ENCODE peak calls at places on chromosome X, in four cellular contexts. X, A, P and R are unnamed samples.

GRCh38 chrX:108396188-108396885 is 41.9 kb downstream of the COL4A6 start:
- DNase-seq in X (peak; percentile 13), A (no peak), P (no peak), R (peak; percentile 28)

GRCh38 chrX:7926501-7926900 is 712 bp downstream of the PNPLA4 start:
- DNase-seq in A (no peak), X (peak; percentile 6), P (no peak), R (no peak)

GRCh38 chrX:112997991-112998390 is 157.4 kb upstream of the AMOT start:
- DNase-seq in X (no peak), A (no peak), P (no peak), R (no peak)

GRCh38 chrX:41946973-41947612 is 23.7 kb upstream of the CASK start:
- DNase-seq in X (no peak), P (no peak), A (no peak), R (no peak)

GRCh38 chrX:108443065-108443464 is 3.4 kb downstream of the COL4A5 start:
- DNase-seq in P (no peak), X (no peak), A (no peak), R (no peak)

GRCh38 chrX:24471808-24472207 is 6.7 kb downstream of the PDK3 start:
- DNase-seq in A (no peak), X (no peak), P (no peak), R (no peak)

GRCh38 chrX:44431206-44431605 is 87.7 kb upstream of the EFHC2 start:
- DNase-seq in A (no peak), X (no peak), P (no peak), R (no peak)

GRCh38 chrX:13540602-13541001 is 28.8 kb upstream of the EGFL6 start:
- DNase-seq in P (no peak), X (no peak), A (no peak), R (no peak)

GRCh38 chrX:108186811-108187210 is 95.2 kb downstream of the ATG4A start:
- DNase-seq in P (no peak), X (peak; percentile 80), A (no peak), R (no peak)

GRCh38 chrX:10512258-10512657 is 108.1 kb downstream of the MID1 start:
- DNase-seq in A (no peak), X (peak; percentile 51), P (no peak), R (no peak)

GRCh38 chrX:130145123-130145522 is 20.5 kb downstream of the AIFM1 start:
- DNase-seq in P (no peak), X (no peak), A (no peak), R (no peak)

GRCh38 chrX:6448003-6448402 is 86.9 kb downstream of the VCX3A start:
- DNase-seq in A (no peak), P (no peak), X (no peak), R (no peak)

GRCh38 chrX:154452823-154453222 is 5.3 kb upstream of the PLXNA3 start:
- DNase-seq in X (no peak), P (no peak), A (no peak), R (no peak)

GRCh38 chrX:70477734-70478075 is 33.1 kb downstream of the DLG3 start:
- DNase-seq in A (no peak), X (no peak), P (no peak), R (no peak)
- H3K4me3 ChIP-seq in A (no peak overlapping the region), X (no peak overlapping the region), P (no peak overlapping the region), R (no peak overlapping the region)

GRCh38 chrX:124619710-124620109 is 273.3 kb downstream of the SH2D1A start:
- DNase-seq in A (no peak), P (no peak), X (no peak), R (no peak)
- H3K4me3 ChIP-seq in A (no peak overlapping the region), P (no peak overlapping the region), X (no peak overlapping the region), R (no peak overlapping the region)

GRCh38 chrX:482192-482701 is 95.5 kb upstream of the PPP2R3B start:
- DNase-seq in A (no peak), X (no peak), P (no peak), R (no peak)
- H3K4me3 ChIP-seq in A (no peak overlapping the region), X (no peak overlapping the region), P (no peak overlapping the region), R (no peak overlapping the region)

GRCh38 chrX:3044196-3044595 is 2.9 kb downstream of the ARSF start:
- DNase-seq in P (no peak), X (no peak), A (no peak), R (no peak)

GRCh38 chrX:3044671-3045070 is 3.4 kb downstream of the ARSF start:
- DNase-seq in A (no peak), X (no peak), P (no peak), R (no peak)

GRCh38 chrX:3046253-3046909 is 5.1 kb downstream of the ARSF start:
- DNase-seq in P (no peak), X (peak; percentile 1), A (no peak), R (no peak)
- H3K4me3 ChIP-seq in P (no peak overlapping the region), X (no peak overlapping the region), A (no peak overlapping the region), R (no peak overlapping the region)

GRCh38 chrX:104137496-104137895 is 19.3 kb downstream of the SLC25A53 start:
- DNase-seq in A (no peak), P (no peak), X (peak; percentile 28), R (no peak)

GRCh38 chrX:104134583-104135261 is 22.1 kb downstream of the SLC25A53 start:
- DNase-seq in X (no peak), A (no peak), P (no peak), R (no peak)

GRCh38 chrX:104135677-104136076 is 21.1 kb downstream of the SLC25A53 start:
- DNase-seq in X (peak; percentile 27), P (no peak), A (no peak), R (no peak)

GRCh38 chrX:104141087-104141760 is 15.6 kb downstream of the SLC25A53 start:
- DNase-seq in A (no peak), P (no peak), X (no peak), R (no peak)

DNA sequence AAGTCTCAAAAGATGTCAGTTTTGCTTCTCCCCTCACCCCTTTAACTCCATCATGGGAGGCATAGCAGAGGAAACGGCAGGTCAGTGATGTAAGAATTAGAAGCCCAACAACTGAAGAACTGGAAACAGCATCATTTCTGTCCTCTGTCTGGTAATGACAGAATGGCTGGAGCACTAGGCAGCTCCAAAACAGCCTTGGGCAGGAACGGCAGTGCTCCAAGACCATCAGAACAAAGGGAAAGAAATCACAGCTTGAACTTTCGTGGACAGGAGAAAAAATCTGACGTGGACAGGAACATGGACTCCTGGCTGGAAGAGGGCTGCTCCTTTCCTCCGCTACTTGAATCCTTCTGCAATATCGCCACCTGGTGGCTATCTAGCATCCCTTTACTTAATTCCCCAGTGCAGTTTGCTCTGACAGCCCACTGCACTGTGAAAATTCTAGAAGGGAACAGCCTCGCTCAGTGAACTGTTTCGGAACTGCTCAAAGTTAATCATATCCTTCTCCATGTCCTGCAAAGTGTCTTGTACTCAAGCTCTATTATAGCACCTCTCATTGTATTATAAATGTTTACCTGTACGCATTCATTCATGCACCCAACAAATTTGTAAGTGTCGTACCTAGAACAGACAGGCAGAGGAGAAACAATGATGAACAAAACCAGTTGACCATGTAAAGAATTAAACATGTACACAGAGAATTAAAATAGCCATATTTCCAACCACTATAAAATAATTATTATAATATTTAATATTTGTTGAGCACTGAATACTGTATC is 20.4 kb downstream of the SLC25A53 start:
- DNase-seq in P (peak; percentile 89), A (no peak), X (peak; percentile 95), R (peak; percentile 57)
- H3K4me3 ChIP-seq in P (peak overlapping the region; percentile 40), A (peak overlapping the region; percentile 37), X (peak overlapping the region; percentile 67), R (no peak overlapping the region)

GRCh38 chrX:2705461-2705860 is 14.4 kb downstream of the CD99 start:
- DNase-seq in X (no peak), A (no peak), P (no peak), R (no peak)
- H3K4me3 ChIP-seq in X (no peak overlapping the region), A (no peak overlapping the region), P (no peak overlapping the region), R (no peak overlapping the region)

DNA sequence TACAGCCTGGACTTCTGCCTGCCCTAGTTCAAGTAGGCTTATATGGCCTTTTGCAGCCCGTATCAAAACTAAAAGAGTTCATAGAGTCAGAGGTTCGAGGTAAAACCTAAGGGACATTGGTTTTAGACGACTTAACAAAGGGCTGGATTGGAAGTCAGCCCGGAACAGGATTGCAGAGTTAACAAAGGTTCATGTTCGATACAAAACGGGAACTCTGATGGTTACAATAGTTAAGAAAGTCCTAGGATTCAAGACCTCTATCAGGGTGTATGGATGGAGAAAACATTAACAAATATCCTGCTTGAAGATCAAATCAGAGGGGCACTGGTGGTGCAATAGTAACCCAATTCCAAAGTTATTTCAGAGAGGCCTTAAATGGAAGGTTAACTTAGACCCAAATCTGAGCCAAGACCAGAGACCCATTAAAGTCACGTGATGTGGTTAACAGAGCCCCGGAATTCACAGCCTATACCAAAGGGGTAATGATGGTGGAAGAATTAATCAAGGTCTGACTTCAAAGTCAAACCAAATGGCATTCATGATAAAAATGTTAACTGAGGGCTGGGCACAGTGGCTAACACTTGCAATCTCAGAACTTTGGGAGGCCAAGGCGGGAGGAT is 656 bp upstream of the ZNF630 start:
- DNase-seq in P (no peak), A (no peak), X (no peak), R (no peak)
- H3K4me3 ChIP-seq in P (peak overlapping the region; percentile 61), A (peak overlapping the region; percentile 67), X (no peak overlapping the region), R (no peak overlapping the region)

DNA sequence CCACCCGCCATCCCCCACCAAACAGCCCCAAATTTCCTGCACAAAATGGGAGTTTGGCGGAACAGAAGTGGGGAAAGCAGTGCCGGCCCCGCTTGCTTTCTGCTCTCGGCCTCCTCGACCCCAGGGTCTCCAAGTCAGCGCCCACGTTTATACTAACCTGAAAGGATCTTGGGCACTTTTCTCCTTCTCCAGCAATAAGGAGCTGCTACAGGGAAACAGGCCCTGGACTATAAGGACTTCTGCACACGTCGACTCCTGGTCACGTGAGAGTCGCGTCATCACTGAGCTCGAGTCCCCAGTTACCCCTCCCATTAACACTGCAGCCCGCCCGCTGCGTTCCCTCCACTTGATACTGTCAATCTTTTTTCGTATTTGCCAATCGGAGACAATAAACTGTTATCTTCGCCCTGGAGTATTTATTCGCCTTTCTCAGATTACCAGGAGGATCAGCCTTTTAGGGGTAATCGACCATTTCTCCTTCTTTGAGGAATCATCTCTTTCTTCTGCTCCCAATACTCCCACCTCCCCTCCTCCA is at the start of gene TCEAL8:
- DNase-seq in X (peak; percentile 75), A (peak; percentile 89), P (peak; percentile 93), R (peak; percentile 49)
- H3K4me3 ChIP-seq in X (peak within 1 kb of the TSS; percentile 81), A (peak within 1 kb of the TSS; percentile 63), P (peak within 1 kb of the TSS; percentile 66), R (peak within 1 kb of the TSS; percentile 48)

GRCh38 chrX:71536285-71536684 is 3.4 kb downstream of the OGT start:
- DNase-seq in A (no peak), P (no peak), X (no peak), R (no peak)
- H3K4me3 ChIP-seq in A (peak overlapping the region; percentile 75), P (peak overlapping the region; percentile 12), X (peak overlapping the region; percentile 91), R (no peak overlapping the region)

DNA sequence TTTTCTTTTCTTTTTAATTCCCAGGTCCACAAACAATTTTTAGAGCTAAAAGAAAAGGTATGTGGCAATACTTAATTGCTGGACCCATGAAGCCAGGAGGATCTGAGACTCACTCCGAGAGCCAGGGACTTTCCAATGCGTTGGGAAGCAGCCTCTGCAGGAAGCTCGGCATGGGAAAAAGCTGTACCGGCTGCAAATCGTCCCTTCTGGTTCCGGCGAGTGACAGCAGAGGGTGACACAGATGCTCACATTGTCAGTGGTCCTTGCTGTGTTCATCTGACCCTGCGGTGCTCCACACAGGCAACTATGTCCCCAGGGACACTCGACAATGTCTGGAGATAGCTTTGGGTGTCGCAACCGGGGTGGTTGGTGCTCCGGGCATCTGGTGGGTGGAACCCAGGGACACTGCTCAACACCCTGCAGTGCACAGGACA is 164.0 kb downstream of the PRKX start:
- DNase-seq in P (no peak), A (no peak), X (peak; percentile 64), R (no peak)
- H3K4me3 ChIP-seq in P (no peak overlapping the region), A (peak overlapping the region; percentile 14), X (peak overlapping the region; percentile 48), R (no peak overlapping the region)